ENCODE peak calls at places on chromosomes 12 and 14, in six cellular contexts. One of them, this sample, is unnamed.

GRCh38 chr12:25995906-25996305 is 37.4 kb downstream of the RASSF8 start:
- DNase-seq in A549: no peak
- DNase-seq in stomach: no peak
- DNase-seq in body of pancreas: no peak
- DNase-seq in tibial nerve: no peak
- DNase-seq in transverse colon: no peak
- DNase-seq in this sample: no peak

GRCh38 chr14:90903101-90903500 is 86.9 kb upstream of the TTC7B start:
- DNase-seq in A549: peak; percentile 74
- DNase-seq in stomach: peak; percentile 46
- DNase-seq in body of pancreas: peak; percentile 49
- DNase-seq in tibial nerve: peak; percentile 66
- DNase-seq in transverse colon: peak; percentile 69
- DNase-seq in this sample: peak; percentile 23

GRCh38 chr12:127115468-127116035 is 1151.4 kb upstream of the TMEM132C start:
- DNase-seq in A549: no peak
- DNase-seq in stomach: no peak
- DNase-seq in body of pancreas: no peak
- DNase-seq in tibial nerve: no peak
- DNase-seq in transverse colon: no peak
- DNase-seq in this sample: no peak

GRCh38 chr12:120862664-120863063 is 41.5 kb downstream of the SPPL3 start:
- DNase-seq in A549: no peak
- DNase-seq in stomach: no peak
- DNase-seq in body of pancreas: no peak
- DNase-seq in tibial nerve: no peak
- DNase-seq in transverse colon: no peak
- DNase-seq in this sample: no peak

GRCh38 chr14:96410119-96410518 is 18.2 kb downstream of the AK7 start:
- DNase-seq in A549: no peak
- DNase-seq in stomach: no peak
- DNase-seq in body of pancreas: no peak
- DNase-seq in tibial nerve: no peak
- DNase-seq in transverse colon: no peak
- DNase-seq in this sample: no peak

GRCh38 chr12:7369274-7369729 is 65.4 kb downstream of the ACSM4 start:
- DNase-seq in A549: no peak
- DNase-seq in stomach: no peak
- DNase-seq in body of pancreas: no peak
- DNase-seq in tibial nerve: no peak
- DNase-seq in transverse colon: no peak
- DNase-seq in this sample: peak; percentile 8

GRCh38 chr12:91185437-91185836 is 2.8 kb upstream of the DCN start:
- DNase-seq in A549: no peak
- DNase-seq in stomach: no peak
- DNase-seq in body of pancreas: no peak
- DNase-seq in tibial nerve: no peak
- DNase-seq in transverse colon: no peak
- DNase-seq in this sample: no peak

GRCh38 chr14:72401632-72402428 is 469.6 kb downstream of the RGS6 start:
- DNase-seq in A549: no peak
- DNase-seq in stomach: no peak
- DNase-seq in body of pancreas: no peak
- DNase-seq in tibial nerve: no peak
- DNase-seq in transverse colon: no peak
- DNase-seq in this sample: no peak

GRCh38 chr12:81610955-81611889 is 147.9 kb downstream of the PPFIA2 start:
- DNase-seq in A549: peak; percentile 3
- DNase-seq in stomach: no peak
- DNase-seq in body of pancreas: no peak
- DNase-seq in tibial nerve: no peak
- DNase-seq in transverse colon: no peak
- DNase-seq in this sample: no peak

GRCh38 chr12:3179731-3180130 is 102.6 kb downstream of the TSPAN9 start:
- DNase-seq in A549: no peak
- DNase-seq in stomach: no peak
- DNase-seq in body of pancreas: no peak
- DNase-seq in tibial nerve: no peak
- DNase-seq in transverse colon: no peak
- DNase-seq in this sample: no peak

GRCh38 chr12:7512528-7512927 is 9.0 kb upstream of the CD163 start:
- DNase-seq in A549: peak; percentile 13
- DNase-seq in stomach: no peak
- DNase-seq in body of pancreas: peak; percentile 15
- DNase-seq in tibial nerve: no peak
- DNase-seq in transverse colon: no peak
- DNase-seq in this sample: no peak

GRCh38 chr12:50121636-50122035 is 9.6 kb downstream of the COX14 start:
- DNase-seq in A549: no peak
- DNase-seq in stomach: no peak
- DNase-seq in body of pancreas: no peak
- DNase-seq in tibial nerve: no peak
- DNase-seq in transverse colon: no peak
- DNase-seq in this sample: no peak

GRCh38 chr12:5503774-5504173 is 71.9 kb downstream of the NTF3 start:
- DNase-seq in A549: no peak
- DNase-seq in stomach: no peak
- DNase-seq in body of pancreas: no peak
- DNase-seq in tibial nerve: no peak
- DNase-seq in transverse colon: peak; percentile 83
- DNase-seq in this sample: no peak

GRCh38 chr14:101600891-101601602 is 39.8 kb downstream of the DIO3 start:
- DNase-seq in A549: no peak
- DNase-seq in stomach: no peak
- DNase-seq in body of pancreas: no peak
- DNase-seq in tibial nerve: no peak
- DNase-seq in transverse colon: peak; percentile 3
- DNase-seq in this sample: no peak

GRCh38 chr14:60323199-60323891 is 74.3 kb downstream of the PPM1A start:
- DNase-seq in A549: no peak
- DNase-seq in stomach: no peak
- DNase-seq in body of pancreas: no peak
- DNase-seq in tibial nerve: no peak
- DNase-seq in transverse colon: no peak
- DNase-seq in this sample: peak; percentile 58

GRCh38 chr12:79688376-79689040 is 2.3 kb downstream of the PAWR start:
- DNase-seq in A549: no peak
- DNase-seq in stomach: no peak
- DNase-seq in body of pancreas: no peak
- DNase-seq in tibial nerve: no peak
- DNase-seq in transverse colon: no peak
- DNase-seq in this sample: no peak

GRCh38 chr12:121789800-121790748 is 3.4 kb downstream of the RHOF start:
- DNase-seq in A549: no peak
- DNase-seq in stomach: peak; percentile 75
- DNase-seq in body of pancreas: no peak
- DNase-seq in tibial nerve: peak; percentile 41
- DNase-seq in transverse colon: peak; percentile 87
- DNase-seq in this sample: no peak

GRCh38 chr12:4579305-4580097 is 17.5 kb downstream of the DYRK4 start:
- DNase-seq in A549: peak; percentile 8
- DNase-seq in stomach: no peak
- DNase-seq in body of pancreas: no peak
- DNase-seq in tibial nerve: no peak
- DNase-seq in transverse colon: peak; percentile 25
- DNase-seq in this sample: no peak

GRCh38 chr12:93790472-93791152 is 113.4 kb downstream of the CRADD start:
- DNase-seq in A549: peak; percentile 6
- DNase-seq in stomach: no peak
- DNase-seq in body of pancreas: no peak
- DNase-seq in tibial nerve: no peak
- DNase-seq in transverse colon: no peak
- DNase-seq in this sample: no peak

GRCh38 chr12:57939291-57939690 is 2.1 kb upstream of the ATP23 start:
- DNase-seq in A549: no peak
- DNase-seq in stomach: no peak
- DNase-seq in body of pancreas: no peak
- DNase-seq in tibial nerve: no peak
- DNase-seq in transverse colon: no peak
- DNase-seq in this sample: no peak

GRCh38 chr12:57940915-57941164 is 527 bp upstream of the ATP23 start:
- DNase-seq in A549: no peak
- DNase-seq in stomach: no peak
- DNase-seq in body of pancreas: no peak
- DNase-seq in tibial nerve: no peak
- DNase-seq in transverse colon: peak; percentile 11
- DNase-seq in this sample: no peak

GRCh38 chr12:57943438-57944080 is 2.2 kb downstream of the ATP23 start:
- DNase-seq in A549: no peak
- DNase-seq in stomach: no peak
- DNase-seq in body of pancreas: no peak
- DNase-seq in tibial nerve: no peak
- DNase-seq in transverse colon: no peak
- DNase-seq in this sample: no peak

GRCh38 chr12:57940052-57940914 is 1.1 kb upstream of the ATP23 start:
- DNase-seq in A549: no peak
- DNase-seq in stomach: no peak
- DNase-seq in body of pancreas: no peak
- DNase-seq in tibial nerve: no peak
- DNase-seq in transverse colon: no peak
- DNase-seq in this sample: no peak

DNA sequence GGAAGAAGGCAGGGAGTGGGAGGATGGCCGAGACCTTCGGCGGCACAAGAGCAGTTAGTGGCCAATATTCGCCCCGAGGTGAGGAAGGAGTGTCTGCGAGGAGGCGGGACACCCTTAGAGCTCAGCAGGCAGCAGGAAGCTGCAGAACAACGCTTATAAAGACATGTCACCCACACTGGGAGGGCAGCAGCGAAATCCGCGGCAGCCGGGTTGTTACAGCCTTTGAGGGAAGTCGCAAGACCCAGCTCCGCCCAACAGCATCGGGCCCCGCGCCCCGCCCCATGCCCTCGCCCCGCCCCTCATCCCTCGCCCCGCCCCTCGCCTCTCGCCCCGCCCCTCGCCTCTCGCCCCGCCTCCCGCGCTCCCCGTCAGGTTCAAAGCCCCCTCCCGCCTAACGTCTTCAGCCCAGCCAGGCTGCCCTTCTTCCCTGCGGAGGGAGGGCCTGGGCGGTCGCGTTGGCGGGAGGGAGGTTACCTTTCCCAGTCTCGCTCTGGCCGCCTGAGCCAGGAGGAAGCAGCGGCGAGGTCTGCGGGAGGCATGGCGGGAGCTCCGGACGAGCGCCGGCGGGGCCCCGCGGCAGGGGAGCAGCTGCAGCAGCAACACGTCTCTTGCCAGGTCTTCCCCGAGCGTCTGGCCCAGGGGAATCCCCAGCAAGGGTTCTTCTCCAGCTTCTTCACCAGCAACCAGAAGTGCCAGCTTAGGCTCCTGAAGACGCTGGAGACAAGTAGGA is at the start of gene ATP23:
- DNase-seq in A549: peak; percentile 84
- DNase-seq in stomach: peak; percentile 93
- DNase-seq in body of pancreas: peak; percentile 94
- DNase-seq in tibial nerve: peak; percentile 82
- DNase-seq in transverse colon: peak; percentile 94
- DNase-seq in this sample: peak; percentile 80
- TF ChIP-seq POLR2A in A549: peak; percentile 79
- TF ChIP-seq POLR2A in stomach: no peak
- TF ChIP-seq POLR2A in body of pancreas: peak; percentile 83
- TF ChIP-seq POLR2A in tibial nerve: peak; percentile 96
- TF ChIP-seq POLR2A in transverse colon: peak; percentile 93
- TF ChIP-seq POLR2A in this sample: peak; percentile 89

DNA sequence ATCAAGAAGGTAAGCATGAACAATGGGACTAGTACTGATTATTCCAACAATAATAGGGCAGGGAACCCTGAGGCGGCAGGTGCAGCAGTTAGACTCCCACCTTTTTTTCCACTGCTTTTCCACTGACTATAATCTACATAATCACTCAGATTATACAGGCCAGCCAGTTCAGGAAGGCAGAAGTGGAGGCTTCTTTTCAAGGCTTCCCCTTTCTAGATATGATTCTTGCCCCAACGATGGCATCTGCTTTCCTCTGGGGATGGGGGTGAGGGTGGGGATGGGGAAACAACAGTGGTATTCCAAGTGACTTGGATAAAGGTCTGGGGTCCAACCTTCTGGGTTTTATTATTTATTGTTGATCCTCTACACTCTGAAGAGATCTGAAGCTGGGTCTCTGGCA is 331 bp downstream of the NCKAP1L start:
- DNase-seq in A549: no peak
- DNase-seq in stomach: no peak
- DNase-seq in body of pancreas: no peak
- DNase-seq in tibial nerve: no peak
- DNase-seq in transverse colon: no peak
- DNase-seq in this sample: no peak
- H3K27ac ChIP-seq in A549: no peak overlapping the region
- H3K27ac ChIP-seq in stomach: peak overlapping the region; percentile 42
- H3K27ac ChIP-seq in body of pancreas: no peak overlapping the region
- H3K27ac ChIP-seq in tibial nerve: no peak overlapping the region
- H3K27ac ChIP-seq in transverse colon: peak overlapping the region; percentile 58
- H3K27ac ChIP-seq in this sample: no peak overlapping the region

DNA sequence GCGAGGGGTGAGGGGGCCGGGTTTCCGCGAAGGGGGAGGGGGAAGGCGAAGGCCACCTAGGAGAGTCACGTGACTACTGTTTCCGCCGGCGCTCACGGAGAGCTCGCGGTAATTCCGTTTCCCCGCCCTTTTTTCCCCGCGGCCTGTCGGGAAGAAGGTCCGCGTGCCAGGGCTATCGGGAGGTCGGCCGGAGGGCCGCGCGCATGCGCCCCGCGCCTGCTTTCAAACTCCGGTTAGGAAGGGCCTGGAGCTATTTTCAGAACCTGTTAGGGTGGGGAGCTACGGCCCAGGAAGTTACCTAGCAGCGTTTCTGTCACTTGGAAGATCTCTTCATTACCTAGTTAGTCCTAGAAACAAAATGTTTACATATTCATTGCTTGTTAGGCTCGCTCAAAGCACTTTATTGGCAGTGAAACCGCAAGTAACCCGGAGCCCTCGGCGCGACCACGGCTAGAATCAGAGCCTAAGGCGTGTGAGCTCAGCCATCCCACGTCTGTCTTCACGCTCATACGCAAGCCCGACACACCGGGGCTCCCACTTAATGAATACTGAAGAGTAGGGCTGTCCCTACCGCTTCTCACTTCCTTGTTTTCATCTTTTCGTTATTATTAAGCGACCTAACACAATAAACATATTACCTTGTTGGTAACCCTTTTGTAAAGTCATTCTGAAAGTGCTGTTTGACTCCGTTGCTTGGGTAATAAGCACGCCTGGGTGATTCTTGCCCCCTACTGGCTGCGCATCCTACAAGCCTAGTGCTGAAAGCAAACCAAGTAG is 682 bp upstream of the SBNO1 start:
- DNase-seq in A549: peak; percentile 99
- DNase-seq in stomach: peak; percentile 99
- DNase-seq in body of pancreas: peak; percentile 99
- DNase-seq in tibial nerve: peak; percentile 95
- DNase-seq in transverse colon: peak; percentile 99
- DNase-seq in this sample: peak; percentile 99
- TF ChIP-seq POLR2A in A549: peak; percentile 56
- TF ChIP-seq POLR2A in stomach: no peak
- TF ChIP-seq POLR2A in body of pancreas: peak; percentile 29
- TF ChIP-seq POLR2A in tibial nerve: peak; percentile 73
- TF ChIP-seq POLR2A in transverse colon: peak; percentile 68
- TF ChIP-seq POLR2A in this sample: peak; percentile 79

DNA sequence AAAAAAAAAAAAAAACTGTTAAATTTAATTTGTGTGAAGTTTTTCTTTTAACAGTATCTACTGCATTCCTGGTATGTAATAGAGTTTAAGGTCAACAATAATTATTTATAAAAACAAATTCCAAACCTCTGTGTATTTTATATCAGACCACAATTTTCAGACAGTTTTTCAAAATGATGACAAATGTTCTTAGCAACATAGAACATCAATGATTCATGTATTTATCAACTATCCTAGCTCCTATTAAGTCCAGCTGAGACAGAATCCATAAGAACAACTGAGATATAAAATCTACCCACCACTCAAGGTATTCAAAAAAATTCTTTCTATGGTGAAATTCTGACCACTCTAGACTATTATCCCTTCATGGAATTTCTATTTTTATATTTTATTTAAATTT is 144.5 kb downstream of the EPS8 start:
- DNase-seq in A549: no peak
- DNase-seq in stomach: no peak
- DNase-seq in body of pancreas: no peak
- DNase-seq in tibial nerve: no peak
- DNase-seq in transverse colon: no peak
- DNase-seq in this sample: no peak
- H3K27ac ChIP-seq in A549: no peak overlapping the region
- H3K27ac ChIP-seq in stomach: no peak overlapping the region
- H3K27ac ChIP-seq in body of pancreas: no peak overlapping the region
- H3K27ac ChIP-seq in tibial nerve: no peak overlapping the region
- H3K27ac ChIP-seq in transverse colon: no peak overlapping the region
- H3K27ac ChIP-seq in this sample: no peak overlapping the region